ENCODE peak calls at places on chromosome 4, in ten cellular contexts. One of them, this sample, is unnamed. For H4K20me1 and H3K4me1, the result is how much of the 10 kb centered on the place peaks cover.

GRCh38 chr4:12499693-12500092 is 984.4 kb downstream of the RAB28 start:
- DNase-seq in astrocyte: no peak
- DNase-seq in PC-9: no peak
- DNase-seq in neural progenitor cell: no peak
- DNase-seq in GM23248: no peak
- DNase-seq in hepatocyte: peak
- DNase-seq in OCI-LY7: no peak
- DNase-seq in IMR-90: no peak
- DNase-seq in fibroblast of lung: no peak
- DNase-seq in HCT116: no peak
- DNase-seq in this sample: no peak

GRCh38 chr4:111230265-111230664 is 607.4 kb upstream of the PITX2 start:
- DNase-seq in neural progenitor cell: no peak
- DNase-seq in HCT116: no peak
- DNase-seq in fibroblast of lung: peak
- DNase-seq in hepatocyte: no peak
- DNase-seq in astrocyte: peak
- DNase-seq in OCI-LY7: no peak
- DNase-seq in IMR-90: peak
- DNase-seq in GM23248: peak
- DNase-seq in PC-9: no peak
- DNase-seq in this sample: no peak

GRCh38 chr4:177671387-177671786 is 229.2 kb upstream of the AGA start:
- DNase-seq in hepatocyte: no peak
- DNase-seq in HCT116: no peak
- DNase-seq in PC-9: no peak
- DNase-seq in fibroblast of lung: no peak
- DNase-seq in GM23248: no peak
- DNase-seq in IMR-90: no peak
- DNase-seq in neural progenitor cell: no peak
- DNase-seq in OCI-LY7: no peak
- DNase-seq in astrocyte: no peak
- DNase-seq in this sample: peak

GRCh38 chr4:41394362-41394960 is 137.7 kb downstream of the UCHL1 start:
- DNase-seq in GM23248: peak
- DNase-seq in OCI-LY7: no peak
- DNase-seq in HCT116: no peak
- DNase-seq in astrocyte: no peak
- DNase-seq in PC-9: no peak
- DNase-seq in hepatocyte: no peak
- DNase-seq in fibroblast of lung: peak
- DNase-seq in IMR-90: no peak
- DNase-seq in neural progenitor cell: no peak
- DNase-seq in this sample: no peak

GRCh38 chr4:119683518-119683917 is 54.9 kb upstream of the PDE5A start:
- DNase-seq in astrocyte: peak
- DNase-seq in OCI-LY7: no peak
- DNase-seq in IMR-90: peak
- DNase-seq in fibroblast of lung: peak
- DNase-seq in HCT116: no peak
- DNase-seq in neural progenitor cell: no peak
- DNase-seq in hepatocyte: peak
- DNase-seq in PC-9: no peak
- DNase-seq in GM23248: peak
- DNase-seq in this sample: peak

GRCh38 chr4:143294310-143294709 is 42.4 kb upstream of the GAB1 start:
- DNase-seq in PC-9: no peak
- DNase-seq in hepatocyte: peak
- DNase-seq in HCT116: no peak
- DNase-seq in fibroblast of lung: peak
- DNase-seq in neural progenitor cell: no peak
- DNase-seq in astrocyte: peak
- DNase-seq in IMR-90: peak
- DNase-seq in OCI-LY7: no peak
- DNase-seq in GM23248: peak
- DNase-seq in this sample: no peak

GRCh38 chr4:147913137-147913536 is 181.2 kb downstream of the ARHGAP10 start:
- DNase-seq in fibroblast of lung: no peak
- DNase-seq in GM23248: no peak
- DNase-seq in hepatocyte: no peak
- DNase-seq in astrocyte: no peak
- DNase-seq in neural progenitor cell: no peak
- DNase-seq in OCI-LY7: no peak
- DNase-seq in HCT116: no peak
- DNase-seq in PC-9: no peak
- DNase-seq in IMR-90: no peak
- DNase-seq in this sample: no peak

GRCh38 chr4:16573744-16574143 is 324.7 kb downstream of the LDB2 start:
- DNase-seq in OCI-LY7: no peak
- DNase-seq in astrocyte: peak
- DNase-seq in HCT116: no peak
- DNase-seq in neural progenitor cell: no peak
- DNase-seq in IMR-90: peak
- DNase-seq in GM23248: peak
- DNase-seq in fibroblast of lung: peak
- DNase-seq in PC-9: no peak
- DNase-seq in hepatocyte: no peak
- DNase-seq in this sample: peak

GRCh38 chr4:170674176-170674575 is 584.4 kb upstream of the AADAT start:
- DNase-seq in OCI-LY7: no peak
- DNase-seq in astrocyte: no peak
- DNase-seq in PC-9: no peak
- DNase-seq in hepatocyte: no peak
- DNase-seq in IMR-90: peak
- DNase-seq in neural progenitor cell: no peak
- DNase-seq in fibroblast of lung: peak
- DNase-seq in HCT116: no peak
- DNase-seq in GM23248: peak
- DNase-seq in this sample: no peak

GRCh38 chr4:152352645-152353116 is 183.2 kb downstream of the FBXW7 start:
- DNase-seq in OCI-LY7: peak
- DNase-seq in PC-9: no peak
- DNase-seq in fibroblast of lung: peak
- DNase-seq in GM23248: peak
- DNase-seq in HCT116: peak
- DNase-seq in neural progenitor cell: peak
- DNase-seq in astrocyte: peak
- DNase-seq in IMR-90: peak
- DNase-seq in hepatocyte: peak
- DNase-seq in this sample: peak

GRCh38 chr4:100838286-100838685 is 320.5 kb upstream of the EMCN start:
- DNase-seq in OCI-LY7: no peak
- DNase-seq in GM23248: no peak
- DNase-seq in fibroblast of lung: no peak
- DNase-seq in HCT116: no peak
- DNase-seq in astrocyte: no peak
- DNase-seq in neural progenitor cell: no peak
- DNase-seq in PC-9: no peak
- DNase-seq in hepatocyte: no peak
- DNase-seq in IMR-90: no peak
- DNase-seq in this sample: no peak

GRCh38 chr4:118821590-118822293 is 14.2 kb downstream of the SEC24D start:
- DNase-seq in PC-9: no peak
- DNase-seq in GM23248: peak
- DNase-seq in IMR-90: no peak
- DNase-seq in fibroblast of lung: no peak
- DNase-seq in hepatocyte: peak
- DNase-seq in astrocyte: no peak
- DNase-seq in neural progenitor cell: no peak
- DNase-seq in HCT116: no peak
- DNase-seq in OCI-LY7: no peak
- DNase-seq in this sample: no peak

GRCh38 chr4:102180080-102180479 is 165.2 kb downstream of the SLC39A8 start:
- DNase-seq in PC-9: no peak
- DNase-seq in neural progenitor cell: no peak
- DNase-seq in fibroblast of lung: peak
- DNase-seq in OCI-LY7: no peak
- DNase-seq in IMR-90: no peak
- DNase-seq in astrocyte: no peak
- DNase-seq in hepatocyte: no peak
- DNase-seq in GM23248: no peak
- DNase-seq in HCT116: no peak
- DNase-seq in this sample: no peak

GRCh38 chr4:174697164-174697563 is 131.9 kb downstream of the GLRA3 start:
- DNase-seq in IMR-90: no peak
- DNase-seq in OCI-LY7: no peak
- DNase-seq in hepatocyte: no peak
- DNase-seq in fibroblast of lung: no peak
- DNase-seq in astrocyte: no peak
- DNase-seq in PC-9: no peak
- DNase-seq in HCT116: no peak
- DNase-seq in neural progenitor cell: no peak
- DNase-seq in GM23248: peak
- DNase-seq in this sample: no peak

GRCh38 chr4:109978704-109979103 is 66.0 kb downstream of the EGF start:
- DNase-seq in fibroblast of lung: peak
- DNase-seq in neural progenitor cell: peak
- DNase-seq in PC-9: no peak
- DNase-seq in hepatocyte: no peak
- DNase-seq in astrocyte: peak
- DNase-seq in IMR-90: no peak
- DNase-seq in GM23248: no peak
- DNase-seq in HCT116: no peak
- DNase-seq in OCI-LY7: no peak
- DNase-seq in this sample: no peak

GRCh38 chr4:134948110-134948642 is 746.6 kb upstream of the PABPC4L start:
- DNase-seq in GM23248: no peak
- DNase-seq in OCI-LY7: no peak
- DNase-seq in fibroblast of lung: no peak
- DNase-seq in astrocyte: no peak
- DNase-seq in neural progenitor cell: no peak
- DNase-seq in hepatocyte: no peak
- DNase-seq in PC-9: no peak
- DNase-seq in HCT116: no peak
- DNase-seq in IMR-90: no peak
- DNase-seq in this sample: no peak

GRCh38 chr4:8241211-8241779 is 28.3 kb upstream of the HTRA3 start:
- DNase-seq in IMR-90: no peak
- DNase-seq in hepatocyte: no peak
- DNase-seq in HCT116: no peak
- DNase-seq in neural progenitor cell: no peak
- DNase-seq in astrocyte: no peak
- DNase-seq in fibroblast of lung: no peak
- DNase-seq in PC-9: no peak
- DNase-seq in GM23248: no peak
- DNase-seq in OCI-LY7: no peak
- DNase-seq in this sample: peak
- H4K20me1 ChIP-seq in IMR-90: under half
- H4K20me1 ChIP-seq in hepatocyte: under half
- H4K20me1 ChIP-seq in HCT116: under half
- H4K20me1 ChIP-seq in neural progenitor cell: under half
- H4K20me1 ChIP-seq in astrocyte: under half
- H4K20me1 ChIP-seq in fibroblast of lung: under half
- H4K20me1 ChIP-seq in PC-9: under half
- H4K20me1 ChIP-seq in GM23248: under half
- H4K20me1 ChIP-seq in OCI-LY7: under half
- H4K20me1 ChIP-seq in this sample: under half

GRCh38 chr4:38667005-38667771 is 3.2 kb downstream of the KLF3 start:
- DNase-seq in IMR-90: peak
- DNase-seq in neural progenitor cell: peak
- DNase-seq in GM23248: peak
- DNase-seq in fibroblast of lung: peak
- DNase-seq in astrocyte: peak
- DNase-seq in HCT116: peak
- DNase-seq in hepatocyte: peak
- DNase-seq in OCI-LY7: peak
- DNase-seq in PC-9: peak
- DNase-seq in this sample: peak
- H3K4me1 ChIP-seq in IMR-90: under half
- H3K4me1 ChIP-seq in neural progenitor cell: half or more
- H3K4me1 ChIP-seq in GM23248: half or more
- H3K4me1 ChIP-seq in fibroblast of lung: under half
- H3K4me1 ChIP-seq in astrocyte: half or more
- H3K4me1 ChIP-seq in HCT116: half or more
- H3K4me1 ChIP-seq in hepatocyte: half or more
- H3K4me1 ChIP-seq in OCI-LY7: under half
- H3K4me1 ChIP-seq in PC-9: half or more
- H3K4me1 ChIP-seq in this sample: under half

DNA sequence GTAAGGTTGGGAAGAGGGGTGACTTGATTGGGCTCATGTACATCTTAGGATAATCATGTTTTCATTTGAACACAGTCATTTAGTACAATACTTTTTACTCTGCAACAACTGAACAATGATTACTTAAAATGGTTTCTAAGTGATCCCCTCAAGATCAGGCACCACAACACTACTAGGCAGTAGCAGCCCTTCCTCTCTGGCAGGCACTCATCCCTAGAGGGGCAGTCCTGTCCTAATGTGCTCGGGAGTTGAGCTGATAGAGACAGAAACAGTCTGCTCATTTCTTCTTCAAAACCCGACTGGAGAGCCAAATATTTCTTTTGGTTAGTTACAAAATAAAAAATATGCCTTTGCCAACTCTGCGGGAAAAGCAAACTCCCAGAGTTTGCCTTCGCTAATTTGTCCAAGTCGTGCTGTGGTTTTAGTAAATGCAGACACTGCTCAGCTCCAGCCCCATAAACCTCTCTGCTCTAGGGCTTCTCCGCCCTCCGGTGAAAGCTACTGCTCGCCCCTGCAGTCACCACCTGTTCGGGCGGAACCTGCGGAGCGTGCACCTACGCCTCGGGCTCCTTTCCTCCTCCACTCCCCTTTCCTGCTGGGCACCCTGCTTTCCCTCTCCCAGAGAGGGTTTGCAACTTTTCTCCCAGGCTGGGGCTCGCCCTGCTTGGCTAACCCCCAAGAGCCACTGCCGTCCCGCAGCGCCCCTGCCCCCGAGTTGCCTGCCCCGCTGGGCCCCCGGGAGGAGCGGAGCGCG is 524 bp upstream of the NPNT start:
- DNase-seq in HCT116: peak
- DNase-seq in GM23248: peak
- DNase-seq in PC-9: peak
- DNase-seq in fibroblast of lung: peak
- DNase-seq in IMR-90: no peak
- DNase-seq in OCI-LY7: no peak
- DNase-seq in astrocyte: peak
- DNase-seq in neural progenitor cell: peak
- DNase-seq in hepatocyte: peak
- DNase-seq in this sample: peak
- H3K4me3 ChIP-seq in HCT116: peak
- H3K4me3 ChIP-seq in GM23248: no peak
- H3K4me3 ChIP-seq in PC-9: no peak
- H3K4me3 ChIP-seq in fibroblast of lung: peak
- H3K4me3 ChIP-seq in IMR-90: no peak
- H3K4me3 ChIP-seq in OCI-LY7: no peak
- H3K4me3 ChIP-seq in astrocyte: peak
- H3K4me3 ChIP-seq in neural progenitor cell: peak
- H3K4me3 ChIP-seq in hepatocyte: peak
- H3K4me3 ChIP-seq in this sample: peak

DNA sequence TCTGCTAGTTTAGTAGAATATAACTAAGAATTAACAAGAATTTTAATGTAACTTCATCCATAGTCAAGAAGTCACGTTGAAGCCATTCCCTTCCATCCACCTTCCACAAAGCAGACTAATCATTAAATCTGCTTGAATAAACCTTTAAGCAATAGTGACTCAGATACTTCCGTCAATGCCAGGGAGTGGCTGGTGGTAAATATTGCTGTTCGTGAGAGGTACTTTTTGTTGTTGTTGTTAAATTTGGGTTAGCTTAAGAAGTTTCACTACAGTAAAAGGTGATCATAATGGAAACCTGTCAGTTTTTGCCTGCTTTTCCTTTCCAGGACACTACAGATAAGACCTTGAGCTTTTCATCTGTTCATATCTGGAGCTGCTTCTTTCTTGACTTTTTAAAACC is 316.3 kb downstream of the TMA16 start:
- DNase-seq in PC-9: no peak
- DNase-seq in GM23248: no peak
- DNase-seq in neural progenitor cell: no peak
- DNase-seq in fibroblast of lung: no peak
- DNase-seq in hepatocyte: no peak
- DNase-seq in IMR-90: no peak
- DNase-seq in astrocyte: no peak
- DNase-seq in HCT116: no peak
- DNase-seq in OCI-LY7: no peak
- DNase-seq in this sample: no peak
- H4K20me1 ChIP-seq in PC-9: under half
- H4K20me1 ChIP-seq in GM23248: under half
- H4K20me1 ChIP-seq in neural progenitor cell: under half
- H4K20me1 ChIP-seq in fibroblast of lung: under half
- H4K20me1 ChIP-seq in hepatocyte: under half
- H4K20me1 ChIP-seq in IMR-90: under half
- H4K20me1 ChIP-seq in astrocyte: under half
- H4K20me1 ChIP-seq in HCT116: under half
- H4K20me1 ChIP-seq in OCI-LY7: under half
- H4K20me1 ChIP-seq in this sample: under half

This sample was measured in osteoblast.